ENCODE peak calls at places on chromosomes 16 and 17, in four cellular contexts. T is K562, O is HepG2, Z is WTC11. W is an unnamed sample.

GRCh38 chr16:74465281-74465680 is 44.0 kb upstream of the CLEC18B start:
- DNase-seq in Z (no peak), T (no peak), O (no peak), W (no peak)

GRCh38 chr16:892536-893255 is 78.1 kb downstream of the LMF1 start:
- DNase-seq in O (no peak), Z (peak), T (peak), W (no peak)

GRCh38 chr16:89922477-89922883 is 662 bp upstream of the TUBB3 start:
- DNase-seq in T (peak), O (peak), Z (peak), W (no peak)

GRCh38 chr16:68290455-68290854 is 20.3 kb downstream of the SLC7A6OS start:
- DNase-seq in Z (peak), T (no peak), O (no peak), W (no peak)

GRCh38 chr17:72338847-72339790 is 218.3 kb downstream of the SOX9 start:
- DNase-seq in O (peak), T (no peak), Z (no peak), W (no peak)

GRCh38 chr17:6894206-6894528 is 62.6 kb upstream of the TEKT1 start:
- DNase-seq in Z (peak), O (no peak), T (no peak), W (no peak)

GRCh38 chr16:81697321-81697885 is 81.7 kb upstream of the PLCG2 start:
- DNase-seq in Z (peak), T (peak), O (peak), W (peak)

GRCh38 chr17:20009302-20010098 is at the start of gene SPECC1:
- DNase-seq in O (peak), Z (peak), T (peak), W (peak)

GRCh38 chr17:80035937-80036714 is at the start of gene CCDC40:
- DNase-seq in Z (peak), T (peak), O (peak), W (peak)

GRCh38 chr16:3513892-3514600 is 13.2 kb downstream of the CLUAP1 start:
- DNase-seq in Z (no peak), O (peak), T (no peak), W (no peak)

GRCh38 chr16:51222016-51222415 is 70.9 kb upstream of the SALL1 start:
- DNase-seq in Z (no peak), O (no peak), T (no peak), W (no peak)

GRCh38 chr17:17352836-17353624 is 49.9 kb downstream of the NT5M start:
- DNase-seq in T (no peak), Z (no peak), O (no peak), W (no peak)

GRCh38 chr16:5490499-5490898 is 392.9 kb upstream of the EEF2KMT start:
- DNase-seq in O (peak), T (peak), Z (peak), W (peak)

GRCh38 chr16:81457326-81458133 is 12.9 kb downstream of the CMIP start:
- DNase-seq in Z (no peak), O (peak), T (peak), W (no peak)

GRCh38 chr16:2466667-2467300 is 4.3 kb upstream of the NTN3 start:
- DNase-seq in O (no peak), T (no peak), Z (no peak), W (no peak)

GRCh38 chr17:6435968-6436367 is 1.0 kb upstream of the AIPL1 start:
- DNase-seq in O (peak), Z (peak), T (peak), W (peak)

GRCh38 chr16:89319883-89320716 is 102.6 kb downstream of the ZNF778 start:
- DNase-seq in Z (no peak), T (peak), O (peak), W (no peak)

GRCh38 chr16:1183235-1183907 is 30.5 kb downstream of the CACNA1H start:
- DNase-seq in O (no peak), T (no peak), Z (peak), W (peak)

GRCh38 chr17:17220529-17220928 is 14.4 kb upstream of the PLD6 start:
- DNase-seq in O (no peak), T (no peak), Z (no peak), W (no peak)

GRCh38 chr16:69865701-69866100 is 85.4 kb upstream of the CLEC18A start:
- DNase-seq in Z (no peak), T (peak), O (peak), W (no peak)

GRCh38 chr17:44362964-44363612 is 565 bp downstream of the FAM171A2 start:
- DNase-seq in O (no peak), Z (no peak), T (peak), W (peak)

GRCh38 chr16:30394603-30395154 is 541 bp upstream of the ZNF48 start:
- DNase-seq in Z (no peak), T (peak), O (no peak), W (no peak)

GRCh38 chr16:67547423-67548264 is 14.7 kb upstream of the CTCF start:
- DNase-seq in Z (no peak), O (no peak), T (no peak), W (no peak)

DNA sequence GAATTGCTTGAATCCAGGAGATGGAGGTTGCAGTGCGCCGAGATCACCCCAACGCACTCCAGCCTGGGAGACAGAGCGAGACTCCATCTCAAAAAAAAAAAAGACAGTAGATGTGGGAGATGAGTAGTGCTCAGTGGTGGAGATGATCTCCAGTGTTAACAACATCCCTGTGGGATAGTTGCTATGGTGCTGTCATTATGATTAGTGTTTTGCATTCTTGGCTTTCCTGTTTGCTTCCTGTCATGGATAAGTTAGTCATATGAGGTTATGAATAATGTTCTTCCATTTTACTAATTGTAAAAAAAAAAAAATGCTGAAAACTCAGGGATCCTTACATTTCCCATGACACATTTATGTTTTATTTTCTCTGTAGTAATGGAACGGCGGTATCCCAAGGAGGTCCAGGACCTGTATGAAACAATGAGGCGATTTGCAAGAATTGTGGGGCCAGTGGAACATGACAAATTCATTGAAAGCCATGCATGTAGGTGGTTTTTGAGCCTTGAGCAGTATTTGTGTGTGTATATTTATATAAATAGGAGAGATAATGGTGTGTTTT is 24.6 kb upstream of the DUSP14 start:
- DNase-seq in Z (no peak), O (no peak), T (no peak), W (no peak)
- TF ChIP-seq ELF4 in Z (no peak), O (no peak), T (no peak), W (no peak)

DNA sequence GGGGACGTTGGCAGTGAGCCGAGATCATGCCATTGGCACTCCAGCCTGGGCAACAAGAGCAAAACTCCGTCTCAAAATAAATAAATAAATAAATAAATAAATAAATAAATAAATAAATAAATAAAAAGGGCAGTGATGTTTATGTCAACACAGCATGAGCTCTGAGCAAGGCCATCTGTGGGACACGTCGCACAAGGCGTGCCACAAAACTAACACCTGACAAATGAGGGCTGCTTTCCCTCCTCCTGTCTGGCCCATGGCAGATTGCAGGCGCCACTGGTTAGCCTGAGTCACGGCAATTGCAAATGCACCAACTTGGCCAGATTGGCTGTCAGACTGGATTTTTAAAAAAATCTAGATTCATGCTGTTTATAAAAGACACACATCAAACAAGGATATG is 25.9 kb upstream of the SPNS3 start:
- DNase-seq in T (no peak), Z (no peak), O (peak), W (no peak)
- TF ChIP-seq ELF4 in T (no peak), Z (no peak), O (no peak), W (no peak)

DNA sequence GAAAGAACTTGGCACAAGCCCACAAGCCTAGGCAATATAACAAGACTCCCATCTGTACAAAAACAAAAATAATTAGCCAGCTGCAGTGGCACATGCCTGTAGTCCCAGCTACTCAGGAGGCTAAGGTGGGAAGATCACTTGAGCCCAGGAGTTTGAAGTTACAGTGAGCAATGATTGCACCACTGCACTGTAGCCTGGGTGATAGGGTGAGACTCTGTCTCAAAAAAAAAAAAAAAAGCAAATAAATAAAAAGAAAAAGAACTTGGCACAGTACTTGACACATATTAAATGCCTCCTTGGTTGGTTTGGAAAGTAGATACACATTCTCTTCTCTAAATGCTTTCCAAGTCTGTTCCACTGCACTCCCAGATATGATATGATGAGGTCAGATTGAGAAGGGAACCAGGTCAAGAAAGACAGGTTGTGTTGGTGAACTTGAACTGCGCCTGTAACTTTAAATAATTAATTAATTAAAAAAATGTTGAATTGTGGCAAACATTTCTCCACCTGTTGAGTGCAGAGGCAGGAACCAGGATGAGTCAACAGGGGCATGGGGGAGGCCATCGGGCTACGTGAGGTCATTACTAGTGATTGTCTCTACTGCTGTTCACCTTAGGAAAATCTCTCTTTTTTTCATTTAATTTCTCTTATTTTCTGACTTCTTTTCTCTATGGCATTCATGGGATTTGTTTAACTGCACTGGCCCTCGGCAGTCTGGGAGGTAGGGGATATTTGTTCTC is 25.9 kb upstream of the EFCAB13 start:
- DNase-seq in O (no peak), Z (no peak), T (no peak), W (no peak)
- TF ChIP-seq ELF4 in O (no peak), Z (no peak), T (no peak), W (no peak)

GRCh38 chr16:72191551-72191950 is 19.6 kb upstream of the PMFBP1 start:
- DNase-seq in O (no peak), Z (no peak), T (no peak), W (no peak)

GRCh38 chr16:72195609-72196008 is 23.7 kb upstream of the PMFBP1 start:
- DNase-seq in O (no peak), T (no peak), Z (peak), W (peak)

GRCh38 chr16:72188512-72188911 is 16.6 kb upstream of the PMFBP1 start:
- DNase-seq in O (no peak), T (no peak), Z (no peak), W (no peak)

DNA sequence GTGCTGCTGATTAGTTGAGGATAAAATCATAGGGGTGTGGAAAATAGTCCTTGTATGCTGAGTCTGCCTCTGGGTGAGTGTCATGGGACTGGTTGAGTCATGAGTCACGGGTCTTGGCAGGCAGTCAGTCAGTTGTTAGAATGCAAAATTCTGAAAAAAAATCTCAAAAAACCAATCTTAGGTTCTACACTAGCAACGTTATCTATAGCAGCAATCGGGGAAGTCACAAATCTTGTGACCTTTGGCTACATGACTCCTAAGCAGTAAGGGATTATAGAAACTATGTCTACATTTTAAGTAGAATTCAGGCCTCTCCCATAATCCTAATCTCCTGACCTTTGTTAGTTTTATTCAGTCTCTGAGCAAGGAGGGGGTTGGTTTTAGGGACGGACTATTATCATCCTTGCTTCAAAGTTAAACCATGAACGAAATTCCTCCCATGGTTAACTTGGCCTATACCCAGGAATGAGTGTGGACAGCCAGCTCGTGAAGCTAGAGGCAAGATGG is 18.0 kb upstream of the PMFBP1 start:
- DNase-seq in T (no peak), Z (no peak), O (no peak), W (no peak)
- TF ChIP-seq ELF4 in T (no peak), Z (no peak), O (no peak), W (no peak)

GRCh38 chr17:81576621-81577277 is 24.6 kb upstream of the FAAP100 start:
- DNase-seq in T (no peak), Z (no peak), O (peak), W (no peak)
- TF ChIP-seq ELF4 in T (no peak), Z (no peak), O (no peak), W (no peak)

DNA sequence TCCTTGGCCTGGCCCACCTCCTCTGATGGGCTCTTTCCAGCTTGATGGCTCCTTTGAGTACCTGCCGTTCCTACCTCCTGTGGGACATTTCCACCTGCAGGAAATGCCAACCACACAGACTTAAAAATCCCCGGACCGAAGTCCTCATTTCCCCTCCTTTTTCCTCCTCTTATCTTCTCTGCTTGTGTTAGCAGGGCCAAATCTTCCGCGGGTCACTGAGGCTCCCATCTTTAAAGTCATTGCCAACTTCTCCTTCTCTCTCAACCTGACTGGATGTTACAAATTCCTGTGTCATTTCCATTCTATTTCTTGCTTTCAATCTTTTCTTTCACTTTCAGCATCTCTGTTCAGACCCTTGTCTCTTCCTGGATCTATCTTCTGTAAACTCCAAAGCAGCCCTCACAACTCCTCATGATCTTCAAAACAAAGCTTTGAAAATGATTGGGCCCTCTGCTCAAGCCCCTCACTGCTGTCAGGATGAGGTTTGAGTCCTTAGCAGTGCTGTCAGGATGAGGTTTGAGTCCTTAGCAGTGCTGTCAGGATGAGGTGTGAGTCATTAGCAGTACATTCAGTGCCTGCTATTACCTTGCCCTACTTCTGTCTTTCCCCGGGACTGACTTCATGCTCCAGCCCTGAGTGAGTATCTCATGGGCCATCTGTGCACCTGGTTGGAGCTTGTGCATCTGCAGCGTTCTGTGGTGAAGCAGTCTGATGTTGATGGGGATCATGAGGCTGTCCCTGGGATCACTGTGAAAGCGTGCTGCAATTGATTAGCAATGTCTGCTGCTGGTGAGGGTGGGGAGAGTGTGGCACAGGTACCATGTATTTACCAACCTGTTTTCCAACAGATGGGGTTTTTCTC is 100.1 kb downstream of the IRF8 start:
- DNase-seq in T (no peak), Z (no peak), O (no peak), W (no peak)
- TF ChIP-seq ELF4 in T (no peak), Z (no peak), O (no peak), W (no peak)

GRCh38 chr17:15915996-15916395 is 28.9 kb upstream of the ADORA2B start:
- DNase-seq in T (no peak), O (no peak), Z (peak), W (no peak)
- TF ChIP-seq ELF4 in T (no peak), O (no peak), Z (no peak), W (no peak)

GRCh38 chr17:40371261-40371929 is 6.9 kb upstream of the GJD3 start:
- DNase-seq in O (peak), Z (no peak), T (peak), W (no peak)
- TF ChIP-seq ELF4 in O (no peak), Z (no peak), T (no peak), W (no peak)

GRCh38 chr17:76974721-76975120 is 106.5 kb downstream of the MGAT5B start:
- DNase-seq in Z (no peak), T (no peak), O (no peak), W (no peak)

GRCh38 chr17:76968707-76969597 is 100.7 kb downstream of the MGAT5B start:
- DNase-seq in O (no peak), T (no peak), Z (peak), W (peak)

GRCh38 chr17:76969598-76970172 is 101.5 kb downstream of the MGAT5B start:
- DNase-seq in Z (peak), T (no peak), O (no peak), W (peak)

GRCh38 chr17:76973040-76973439 is 104.8 kb downstream of the MGAT5B start:
- DNase-seq in O (no peak), Z (no peak), T (no peak), W (no peak)

GRCh38 chr17:76972046-76972641 is 103.9 kb downstream of the MGAT5B start:
- DNase-seq in Z (no peak), T (no peak), O (no peak), W (no peak)
- TF ChIP-seq ELF4 in Z (no peak), T (no peak), O (no peak), W (no peak)

DNA sequence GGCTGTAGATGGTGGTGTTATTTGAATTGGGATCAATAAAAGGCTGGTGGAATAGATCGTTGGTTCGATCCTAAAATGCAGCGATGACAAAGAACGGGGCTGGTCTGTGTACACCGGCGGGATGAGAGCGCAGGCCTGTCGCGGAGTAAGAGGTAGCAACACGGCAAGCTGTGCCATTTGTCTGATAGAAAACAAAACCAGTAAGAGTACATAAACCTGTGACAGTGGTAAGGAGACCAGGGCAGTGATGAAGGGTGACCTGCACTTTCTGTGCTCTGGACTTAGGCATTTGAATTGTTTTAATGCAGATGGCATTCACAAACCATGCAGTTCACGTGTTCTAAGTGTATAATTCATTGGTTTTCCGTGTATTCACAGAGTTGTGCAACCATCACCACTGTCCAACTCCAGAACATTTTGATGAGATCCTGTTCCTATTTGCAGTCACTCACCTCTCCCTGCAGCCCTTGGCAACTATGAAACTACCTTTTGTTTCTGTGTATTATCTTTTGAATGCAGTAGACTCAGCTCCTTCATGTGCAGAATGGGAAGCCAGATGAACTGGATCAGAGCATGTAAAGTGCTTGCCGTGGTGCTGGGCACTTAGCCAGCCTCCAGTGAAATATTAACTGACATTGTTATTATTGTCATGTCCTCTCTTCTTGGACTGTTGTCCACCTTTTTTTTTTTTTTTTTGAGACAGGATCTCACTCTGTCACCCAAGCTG is 286.1 kb downstream of the SNX29 start:
- DNase-seq in Z (no peak), O (peak), T (no peak), W (no peak)
- TF ChIP-seq ELF4 in Z (no peak), O (no peak), T (no peak), W (no peak)